ENCODE peak calls at places on chromosomes 12 and 14, in ten cellular contexts. J is AG04450, B is HL-60, R is fibroblast of the aortic adventitia, E is adrenal gland, K is A549, O is foreskin fibroblast, A is fibroblast of villous mesenchyme, P is body of pancreas, M is Peyer's patch. I is an unnamed sample.

GRCh38 chr14:101151226-101151929 is 247.9 kb upstream of the RTL1 start:
- DNase-seq in B (no peak), R (peak; percentile 13), P (no peak), O (no peak), K (peak; percentile 23), M (no peak), E (no peak), A (no peak), J (no peak), I (no peak)

GRCh38 chr12:28777603-28778365 is 371.3 kb upstream of the FAR2 start:
- DNase-seq in P (no peak), J (no peak), M (no peak), K (no peak), O (no peak), A (no peak), E (no peak), B (no peak), R (no peak), I (no peak)

GRCh38 chr14:104357689-104358527 is 219.5 kb downstream of the KIF26A start:
- DNase-seq in P (no peak), J (no peak), E (no peak), B (no peak), R (no peak), M (no peak), A (no peak), O (no peak), K (no peak), I (no peak)

GRCh38 chr12:18502422-18502821 is 235.4 kb downstream of the PLCZ1 start:
- DNase-seq in B (no peak), P (no peak), O (no peak), A (no peak), R (no peak), M (no peak), J (no peak), E (no peak), K (no peak), I (no peak)

GRCh38 chr12:98754095-98754494 is 109.0 kb downstream of the APAF1 start:
- DNase-seq in B (no peak), K (peak; percentile 87), R (peak; percentile 24), E (no peak), M (no peak), O (peak; percentile 23), P (no peak), J (peak; percentile 20), A (no peak), I (peak; percentile 27)

GRCh38 chr12:576613-577110 is 86.6 kb downstream of the NINJ2 start:
- DNase-seq in B (no peak), P (peak; percentile 6), R (no peak), J (no peak), O (no peak), K (no peak), A (no peak), E (no peak), M (no peak), I (no peak)

GRCh38 chr14:54564799-54565235 is 2.1 kb upstream of the SAMD4A start:
- DNase-seq in E (peak; percentile 43), A (peak; percentile 85), K (no peak), R (peak; percentile 85), B (no peak), M (no peak), O (peak; percentile 74), J (peak; percentile 57), P (no peak), I (no peak)

GRCh38 chr12:49049566-49050224 is 10.9 kb downstream of the KMT2D start:
- DNase-seq in B (no peak), P (no peak), M (no peak), K (peak; percentile 60), J (peak; percentile 16), R (peak; percentile 48), E (peak; percentile 67), O (no peak), A (peak; percentile 47), I (no peak)

GRCh38 chr12:20109667-20110066 is 258.7 kb upstream of the PDE3A start:
- DNase-seq in E (no peak), B (no peak), P (no peak), J (no peak), M (no peak), A (no peak), K (no peak), R (no peak), O (no peak), I (no peak)

GRCh38 chr12:1740161-1740948 is 49.5 kb downstream of the ADIPOR2 start:
- DNase-seq in J (no peak), P (no peak), R (no peak), A (no peak), E (no peak), M (no peak), B (no peak), K (no peak), O (no peak), I (peak; percentile 82)

GRCh38 chr14:105929327-105930081 is 403.1 kb downstream of the TMEM121 start:
- DNase-seq in R (no peak), E (no peak), K (no peak), M (no peak), J (no peak), A (no peak), B (no peak), O (no peak), P (no peak), I (no peak)

GRCh38 chr12:50467441-50467840 is 37.3 kb upstream of the DIP2B start:
- DNase-seq in P (no peak), O (no peak), M (no peak), J (no peak), A (no peak), K (no peak), R (no peak), B (no peak), E (no peak), I (no peak)

GRCh38 chr14:74616507-74616906 is 4.5 kb upstream of the LTBP2 start:
- DNase-seq in M (no peak), B (no peak), R (peak; percentile 83), P (no peak), J (no peak), A (peak; percentile 82), E (peak; percentile 52), O (peak; percentile 90), K (peak; percentile 46), I (no peak)
- H3K4me3 ChIP-seq in M (no peak overlapping the region), B (no peak overlapping the region), R (peak overlapping the region; percentile 37), P (no peak overlapping the region), J (no peak overlapping the region), A (no peak overlapping the region), E (no peak overlapping the region), O (no peak overlapping the region), K (no peak overlapping the region), I (no peak overlapping the region)

GRCh38 chr12:125544979-125545378 is 479.7 kb downstream of the AACS start:
- DNase-seq in M (no peak), J (no peak), A (peak; percentile 4), R (no peak), B (no peak), E (no peak), O (peak; percentile 4), P (no peak), K (no peak), I (no peak)

GRCh38 chr12:125552223-125552747 is 487.1 kb downstream of the AACS start:
- DNase-seq in K (no peak), A (no peak), M (no peak), P (no peak), B (no peak), E (no peak), J (no peak), R (no peak), O (no peak), I (no peak)

GRCh38 chr12:125549171-125549570 is 483.9 kb downstream of the AACS start:
- DNase-seq in O (no peak), M (no peak), R (no peak), B (no peak), K (no peak), A (peak; percentile 4), E (no peak), J (no peak), P (no peak), I (no peak)

GRCh38 chr12:125549836-125550235 is 484.6 kb downstream of the AACS start:
- DNase-seq in E (no peak), J (no peak), A (no peak), O (no peak), P (no peak), B (no peak), R (no peak), K (no peak), M (no peak), I (no peak)
- TF ChIP-seq CTCF in E (no peak), J (peak; percentile 27), A (peak; percentile 30), O (peak; percentile 7), P (no peak), B (peak; percentile 19), R (peak; percentile 53), K (no peak), M (no peak), I (peak; percentile 43)

DNA sequence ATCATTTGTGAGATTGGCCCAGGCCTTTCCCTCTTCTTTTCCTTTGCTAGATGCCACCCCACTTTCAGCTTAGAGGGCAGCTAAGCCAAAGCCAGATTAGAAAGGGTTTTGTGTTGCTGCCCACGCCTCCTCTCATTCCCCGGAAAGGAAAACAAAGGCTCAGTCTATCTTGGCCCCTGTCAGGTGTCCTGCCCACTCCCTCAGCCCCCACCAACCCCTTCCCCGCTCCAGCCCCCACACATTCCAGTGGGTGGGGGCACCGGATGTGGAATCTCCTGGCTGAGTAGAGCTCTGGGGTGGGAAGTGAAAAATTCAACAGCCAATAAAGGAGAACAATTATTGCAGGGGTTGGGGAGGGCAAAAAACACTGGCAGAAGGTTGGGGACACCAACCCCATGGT is 2.2 kb upstream of the RDH5 start:
- DNase-seq in R (no peak), J (no peak), A (no peak), M (no peak), K (no peak), B (no peak), E (no peak), P (no peak), O (no peak), I (no peak)
- H3K4me3 ChIP-seq in R (peak overlapping the region; percentile 35), J (peak overlapping the region; percentile 27), A (no peak overlapping the region), M (peak overlapping the region; percentile 10), K (no peak overlapping the region), B (no peak overlapping the region), E (no peak overlapping the region), P (no peak overlapping the region), O (peak overlapping the region; percentile 59), I (no peak overlapping the region)

DNA sequence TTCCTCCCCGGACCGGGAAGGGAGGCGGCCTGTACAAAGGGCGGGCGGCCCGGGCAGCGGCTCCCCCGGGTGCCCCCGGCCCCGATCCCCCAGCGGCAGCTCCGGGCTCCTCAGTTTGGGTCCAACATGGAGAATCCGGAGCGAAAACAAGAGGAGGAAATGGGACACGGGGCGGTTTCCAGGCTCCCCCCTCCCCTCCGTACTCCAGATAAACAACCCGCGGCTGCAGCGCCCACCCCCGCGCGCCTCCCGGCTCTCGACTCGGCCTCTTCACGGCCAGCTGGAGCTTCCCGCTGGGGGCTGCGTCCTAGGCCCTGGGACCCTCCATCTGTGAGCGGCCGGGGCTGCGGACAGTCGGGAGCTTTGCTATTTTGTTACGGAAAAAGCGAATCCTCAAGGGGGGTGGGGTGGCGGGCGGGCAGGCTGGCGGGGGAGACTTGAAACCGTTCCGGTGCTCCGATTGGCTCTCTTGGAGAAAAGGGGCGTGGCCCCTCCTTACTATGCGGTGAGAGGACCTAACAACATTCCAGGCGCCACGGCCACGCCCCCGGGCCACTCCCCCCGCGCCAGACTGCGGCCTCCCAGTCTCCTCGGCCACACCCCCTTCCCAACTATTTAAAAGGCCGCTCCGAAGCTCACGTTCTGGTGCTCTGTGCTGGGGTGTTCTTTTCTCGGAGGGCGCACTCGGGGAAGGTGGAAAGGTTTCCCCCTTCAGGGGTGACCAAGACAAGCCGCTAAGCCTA is at the start of gene CTDSP2:
- DNase-seq in O (peak; percentile 98), P (peak; percentile 100), B (peak; percentile 94), J (peak; percentile 96), R (peak; percentile 99), K (peak; percentile 99), E (peak; percentile 100), A (peak; percentile 99), M (peak; percentile 98), I (peak; percentile 93)
- TF ChIP-seq CTCF in O (no peak), P (peak; percentile 4), B (no peak), J (no peak), R (no peak), K (no peak), E (no peak), A (peak; percentile 2), M (no peak), I (no peak)

GRCh38 chr12:52945389-52946232 is 3.3 kb upstream of the KRT18 start:
- DNase-seq in K (no peak), A (peak; percentile 89), E (peak; percentile 48), B (no peak), R (peak; percentile 78), J (peak; percentile 21), M (no peak), P (peak; percentile 60), O (peak; percentile 27), I (no peak)
- H3K4me3 ChIP-seq in K (no peak overlapping the region), A (peak overlapping the region; percentile 9), E (no peak overlapping the region), B (no peak overlapping the region), R (no peak overlapping the region), J (no peak overlapping the region), M (no peak overlapping the region), P (no peak overlapping the region), O (no peak overlapping the region), I (no peak overlapping the region)

I was measured in LNCaP clone FGC.